ENCODE peak calls at places on chromosomes 6 and 20, in four cellular contexts. One of them, this sample, is unnamed.

GRCh38 chr6:130535242-130535641 is 169.4 kb downstream of the TMEM200A start:
- DNase-seq in IMR-90: no peak
- DNase-seq in endodermal cell: no peak
- DNase-seq in right lobe of liver: no peak
- DNase-seq in this sample: no peak

GRCh38 chr20:62961310-62961783 is 8.8 kb downstream of the SLC17A9 start:
- DNase-seq in endodermal cell: peak; percentile 86
- DNase-seq in right lobe of liver: no peak
- DNase-seq in IMR-90: no peak
- DNase-seq in this sample: no peak

GRCh38 chr20:13180986-13181889 is 39.8 kb upstream of the ISM1 start:
- DNase-seq in right lobe of liver: no peak
- DNase-seq in endodermal cell: no peak
- DNase-seq in IMR-90: no peak
- DNase-seq in this sample: no peak

GRCh38 chr20:45945678-45946148 is 11.2 kb downstream of the PCIF1 start:
- DNase-seq in IMR-90: peak; percentile 21
- DNase-seq in right lobe of liver: no peak
- DNase-seq in endodermal cell: no peak
- DNase-seq in this sample: peak; percentile 86

GRCh38 chr20:45374101-45374467 is 4.0 kb downstream of the TP53TG5 start:
- DNase-seq in right lobe of liver: no peak
- DNase-seq in endodermal cell: no peak
- DNase-seq in IMR-90: no peak
- DNase-seq in this sample: no peak

GRCh38 chr6:6645266-6645917 is 56.9 kb downstream of the LY86 start:
- DNase-seq in right lobe of liver: no peak
- DNase-seq in endodermal cell: peak; percentile 28
- DNase-seq in IMR-90: no peak
- DNase-seq in this sample: no peak

GRCh38 chr6:144264270-144265060 is 20.7 kb upstream of the UTRN start:
- DNase-seq in endodermal cell: peak; percentile 80
- DNase-seq in IMR-90: peak; percentile 90
- DNase-seq in right lobe of liver: no peak
- DNase-seq in this sample: peak; percentile 87

GRCh38 chr6:105482227-105482839 is 79.5 kb upstream of the PREP start:
- DNase-seq in IMR-90: peak; percentile 38
- DNase-seq in endodermal cell: no peak
- DNase-seq in right lobe of liver: peak; percentile 23
- DNase-seq in this sample: no peak

GRCh38 chr20:1368448-1369199 is 24.2 kb downstream of the FKBP1A start:
- DNase-seq in right lobe of liver: no peak
- DNase-seq in endodermal cell: no peak
- DNase-seq in IMR-90: peak; percentile 66
- DNase-seq in this sample: no peak

GRCh38 chr6:111823831-111824607 is 49.2 kb downstream of the FYN start:
- DNase-seq in IMR-90: peak; percentile 86
- DNase-seq in right lobe of liver: no peak
- DNase-seq in endodermal cell: no peak
- DNase-seq in this sample: no peak

GRCh38 chr20:35871311-35871771 is 83.0 kb downstream of the SCAND1 start:
- DNase-seq in endodermal cell: no peak
- DNase-seq in IMR-90: peak; percentile 51
- DNase-seq in right lobe of liver: no peak
- DNase-seq in this sample: peak; percentile 96
- H3K4me1 ChIP-seq in endodermal cell: no peaks in the 10 kb centered on the region
- H3K4me1 ChIP-seq in IMR-90: peaks cover 16% of the 10 kb centered on the region
- H3K4me1 ChIP-seq in right lobe of liver: no peaks in the 10 kb centered on the region
- H3K4me1 ChIP-seq in this sample: peaks cover 57% of the 10 kb centered on the region

DNA sequence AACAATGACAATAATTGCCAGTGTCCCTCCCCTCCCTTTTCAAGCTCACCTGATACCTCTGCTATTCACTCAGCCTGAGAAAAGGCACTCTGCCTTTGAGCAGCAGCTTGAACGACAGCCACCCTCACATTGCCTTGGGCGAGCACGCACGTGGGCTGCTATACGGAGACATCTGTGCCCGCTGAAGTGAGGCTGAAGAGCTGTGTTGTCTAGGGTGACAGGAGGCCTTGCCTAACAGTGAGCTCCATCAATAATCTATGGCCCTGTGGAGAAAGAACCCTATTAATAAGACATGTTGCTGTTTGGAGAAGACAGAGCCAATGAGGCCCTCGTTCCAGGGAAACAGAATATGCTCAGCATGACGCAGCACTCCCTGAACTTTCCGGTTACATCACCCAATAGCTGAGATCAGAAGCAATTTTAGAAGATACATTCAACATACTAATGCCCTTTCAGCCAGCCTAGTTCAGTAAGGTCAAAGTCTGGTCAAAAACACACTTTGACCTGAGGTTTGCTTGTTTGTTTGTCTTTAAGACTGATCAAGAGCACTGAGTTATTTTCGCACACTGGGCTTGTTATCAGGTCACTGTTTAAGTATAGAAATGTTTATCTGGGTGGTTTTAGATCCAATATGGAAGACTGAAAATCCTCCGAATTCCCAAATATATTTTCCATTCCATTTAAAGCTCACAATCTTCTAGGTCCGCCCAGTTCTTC is 30.6 kb downstream of the RBM24 start:
- DNase-seq in IMR-90: peak; percentile 71
- DNase-seq in right lobe of liver: peak; percentile 41
- DNase-seq in endodermal cell: no peak
- DNase-seq in this sample: no peak
- TF ChIP-seq CTCF in IMR-90: no peak
- TF ChIP-seq CTCF in right lobe of liver: no peak
- TF ChIP-seq CTCF in endodermal cell: no peak
- TF ChIP-seq CTCF in this sample: no peak

DNA sequence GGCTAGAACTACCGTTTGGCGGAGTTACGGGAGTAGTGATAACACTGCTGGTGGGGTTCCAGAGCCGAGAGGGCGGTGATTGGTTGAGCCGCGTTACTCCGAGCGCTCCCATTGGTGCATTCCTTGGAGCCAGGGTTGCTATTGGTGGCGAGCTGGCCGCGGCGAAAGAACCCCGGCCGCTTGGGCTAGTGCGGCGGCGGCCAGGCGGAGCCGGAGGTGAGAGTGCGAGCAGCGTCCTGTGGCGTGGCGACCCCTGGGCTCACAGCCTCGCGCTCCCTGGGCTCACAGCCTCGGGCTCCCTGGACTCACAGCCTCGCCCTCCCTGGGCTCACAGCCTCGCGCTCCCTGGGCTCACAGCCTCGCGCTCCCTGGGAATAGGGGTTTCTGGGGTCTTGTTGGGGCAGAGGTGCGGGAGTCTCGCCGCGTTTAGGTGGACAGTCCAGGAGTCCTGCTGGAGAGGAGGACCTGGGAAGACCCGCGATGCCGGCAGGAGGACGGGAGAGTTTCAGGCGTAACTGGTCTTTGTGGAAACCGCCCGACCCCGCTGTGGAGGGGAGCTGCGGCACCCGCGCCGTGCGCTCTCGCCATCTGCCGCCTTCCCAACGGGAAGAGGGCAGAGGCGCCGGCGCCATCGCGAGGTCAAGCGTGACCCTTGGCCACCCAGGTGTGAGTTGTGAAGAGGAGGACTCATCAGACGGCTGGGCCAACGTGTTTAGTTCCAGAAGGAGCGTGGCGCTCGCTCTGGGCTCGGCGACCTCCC is 12.2 kb downstream of the PRDM13 start:
- DNase-seq in IMR-90: no peak
- DNase-seq in endodermal cell: peak; percentile 88
- DNase-seq in right lobe of liver: no peak
- DNase-seq in this sample: no peak
- H3K27me3 ChIP-seq in IMR-90: peaks cover 48% of the 10 kb centered on the region
- H3K27me3 ChIP-seq in endodermal cell: peaks cover 96% of the 10 kb centered on the region
- H3K27me3 ChIP-seq in right lobe of liver: peaks cover 49% of the 10 kb centered on the region
- H3K27me3 ChIP-seq in this sample: peaks cover 94% of the 10 kb centered on the region

DNA sequence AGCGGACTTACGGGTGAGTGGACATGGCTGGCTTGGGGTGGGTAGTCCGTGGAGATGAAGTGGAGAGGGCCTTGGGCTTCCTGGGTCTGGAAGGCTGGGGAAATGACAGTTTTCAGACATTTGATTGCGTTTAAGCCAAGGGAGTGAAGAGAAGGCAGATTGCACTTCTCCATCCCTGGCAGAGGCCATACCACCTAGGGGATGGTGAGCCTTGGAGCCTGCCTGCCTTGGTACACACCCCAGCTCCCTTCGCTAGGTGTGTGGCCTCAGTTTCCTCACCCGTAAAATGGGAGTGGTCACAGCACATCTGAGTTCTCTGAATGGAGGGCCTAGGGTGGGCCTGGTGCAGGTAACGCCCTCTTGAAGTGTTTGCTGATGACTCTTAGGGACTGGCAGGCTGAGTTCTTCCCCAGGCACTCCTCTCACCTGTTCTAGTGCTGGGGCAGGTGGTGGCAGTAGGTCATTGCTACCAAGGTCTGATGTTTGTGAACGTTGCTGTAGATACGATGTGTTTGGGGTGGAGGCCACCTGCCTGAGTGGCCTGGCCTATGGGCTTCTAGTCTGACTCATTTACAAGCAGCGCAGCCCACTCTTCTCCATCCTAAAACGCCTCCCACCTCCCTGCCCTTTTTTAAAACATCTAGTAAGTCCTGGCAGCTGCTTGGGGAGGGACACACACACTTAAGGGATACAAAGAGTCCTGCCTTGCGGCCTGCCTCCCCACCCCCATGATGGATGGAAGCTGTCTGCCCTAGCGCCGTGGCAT is 2.3 kb downstream of the RBM38 start:
- DNase-seq in right lobe of liver: no peak
- DNase-seq in endodermal cell: no peak
- DNase-seq in IMR-90: no peak
- DNase-seq in this sample: peak; percentile 77
- H3K4me1 ChIP-seq in right lobe of liver: no peaks in the 10 kb centered on the region
- H3K4me1 ChIP-seq in endodermal cell: peaks cover 7% of the 10 kb centered on the region
- H3K4me1 ChIP-seq in IMR-90: peaks cover 9% of the 10 kb centered on the region
- H3K4me1 ChIP-seq in this sample: peaks cover 20% of the 10 kb centered on the region